ENCODE peak calls at places on chromosomes 1 and 21, in six cellular contexts. U is A549, O is endothelial cell of umbilical vein, N is HepG2, X is GM12878, S is K562. M is an unnamed sample.
A peak's percentile ranks its signal among the peaks of the same experiment; 100 is the strongest.

GRCh38 chr1:10606070-10606469 is 131.3 kb downstream of the PEX14 start:
- DNase-seq in U (no peak), O (no peak), N (no peak), X (no peak), S (no peak), M (no peak)

GRCh38 chr1:172661107-172661506 is 2.2 kb downstream of the FASLG start:
- DNase-seq in U (no peak), O (no peak), N (no peak), X (no peak), S (no peak), M (no peak)

GRCh38 chr1:213389061-213389581 is 338.1 kb downstream of the RPS6KC1 start:
- DNase-seq in U (no peak), O (no peak), N (no peak), X (no peak), S (no peak), M (no peak)

GRCh38 chr1:29414091-29414490 is 177.8 kb downstream of the PTPRU start:
- DNase-seq in U (no peak), O (no peak), N (no peak), X (no peak), S (no peak), M (no peak)

GRCh38 chr1:167083066-167083682 is 7.0 kb downstream of the GPA33 start:
- DNase-seq in U (no peak), O (no peak), N (no peak), X (no peak), S (no peak), M (no peak)

GRCh38 chr1:20093303-20093702 is 23.3 kb downstream of the PLA2G5 start:
- DNase-seq in U (no peak), O (no peak), N (no peak), X (no peak), S (no peak), M (no peak)

GRCh38 chr1:63713627-63714481 is 60.0 kb upstream of the ROR1 start:
- DNase-seq in U (peak; percentile 51), O (no peak), N (no peak), X (no peak), S (no peak), M (no peak)

GRCh38 chr1:232378266-232379041 is 251.5 kb downstream of the SIPA1L2 start:
- DNase-seq in U (no peak), O (no peak), N (no peak), X (no peak), S (no peak), M (no peak)

GRCh38 chr1:146012703-146013565 is 8.6 kb downstream of the HJV start:
- DNase-seq in U (peak; percentile 69), O (peak; percentile 84), N (peak; percentile 63), X (no peak), S (peak; percentile 83), M (peak; percentile 80)

GRCh38 chr1:17161137-17161700 is 42.0 kb upstream of the PADI2 start:
- DNase-seq in U (no peak), O (peak; percentile 14), N (no peak), X (no peak), S (peak; percentile 41), M (peak; percentile 47)

GRCh38 chr21:42042651-42043050 is 28.5 kb upstream of the UMODL1 start:
- DNase-seq in U (no peak), O (no peak), N (no peak), X (no peak), S (no peak), M (no peak)

GRCh38 chr21:44331650-44332306 is 7.4 kb downstream of the CFAP410 start:
- DNase-seq in U (no peak), O (no peak), N (no peak), X (no peak), S (no peak), M (peak; percentile 36)

GRCh38 chr1:28582248-28582615 is 9.8 kb upstream of the RAB42 start:
- DNase-seq in U (peak; percentile 30), O (peak; percentile 66), N (no peak), X (no peak), S (no peak), M (peak; percentile 50)

GRCh38 chr21:36456714-36457399 is 23.1 kb downstream of the CLDN14 start:
- DNase-seq in U (no peak), O (peak; percentile 98), N (no peak), X (no peak), S (no peak), M (no peak)

GRCh38 chr1:20660363-20661234 is 570 bp downstream of the DDOST start:
- DNase-seq in U (no peak), O (no peak), N (no peak), X (no peak), S (peak; percentile 27), M (peak; percentile 32)

GRCh38 chr1:44759077-44759476 is 16.3 kb upstream of the RPS8 start:
- DNase-seq in U (no peak), O (no peak), N (no peak), X (no peak), S (no peak), M (no peak)

GRCh38 chr1:53946252-53947171 is at the start of gene LRRC42:
- DNase-seq in U (peak; percentile 70), O (no peak), N (no peak), X (no peak), S (peak; percentile 91), M (no peak)

GRCh38 chr21:38973552-38973951 is 167.8 kb downstream of the ETS2 start:
- DNase-seq in U (no peak), O (no peak), N (no peak), X (no peak), S (no peak), M (no peak)

GRCh38 chr21:41166947-41167346 is 1.0 kb upstream of the BACE2 start:
- DNase-seq in U (no peak), O (no peak), N (no peak), X (no peak), S (no peak), M (no peak)

GRCh38 chr1:169495050-169495740 is 9.5 kb upstream of the SLC19A2 start:
- DNase-seq in U (no peak), O (no peak), N (no peak), X (no peak), S (no peak), M (no peak)

GRCh38 chr1:67724928-67725560 is 40.0 kb downstream of the GADD45A start:
- DNase-seq in U (no peak), O (peak; percentile 95), N (peak; percentile 63), X (no peak), S (no peak), M (no peak)

GRCh38 chr1:183480971-183481431 is 8.7 kb downstream of the SMG7 start:
- DNase-seq in U (no peak), O (peak; percentile 51), N (no peak), X (peak; percentile 33), S (no peak), M (no peak)

GRCh38 chr21:14526199-14526598 is 19.9 kb downstream of the SAMSN1 start:
- DNase-seq in U (no peak), O (no peak), N (no peak), X (no peak), S (no peak), M (peak; percentile 15)

DNA sequence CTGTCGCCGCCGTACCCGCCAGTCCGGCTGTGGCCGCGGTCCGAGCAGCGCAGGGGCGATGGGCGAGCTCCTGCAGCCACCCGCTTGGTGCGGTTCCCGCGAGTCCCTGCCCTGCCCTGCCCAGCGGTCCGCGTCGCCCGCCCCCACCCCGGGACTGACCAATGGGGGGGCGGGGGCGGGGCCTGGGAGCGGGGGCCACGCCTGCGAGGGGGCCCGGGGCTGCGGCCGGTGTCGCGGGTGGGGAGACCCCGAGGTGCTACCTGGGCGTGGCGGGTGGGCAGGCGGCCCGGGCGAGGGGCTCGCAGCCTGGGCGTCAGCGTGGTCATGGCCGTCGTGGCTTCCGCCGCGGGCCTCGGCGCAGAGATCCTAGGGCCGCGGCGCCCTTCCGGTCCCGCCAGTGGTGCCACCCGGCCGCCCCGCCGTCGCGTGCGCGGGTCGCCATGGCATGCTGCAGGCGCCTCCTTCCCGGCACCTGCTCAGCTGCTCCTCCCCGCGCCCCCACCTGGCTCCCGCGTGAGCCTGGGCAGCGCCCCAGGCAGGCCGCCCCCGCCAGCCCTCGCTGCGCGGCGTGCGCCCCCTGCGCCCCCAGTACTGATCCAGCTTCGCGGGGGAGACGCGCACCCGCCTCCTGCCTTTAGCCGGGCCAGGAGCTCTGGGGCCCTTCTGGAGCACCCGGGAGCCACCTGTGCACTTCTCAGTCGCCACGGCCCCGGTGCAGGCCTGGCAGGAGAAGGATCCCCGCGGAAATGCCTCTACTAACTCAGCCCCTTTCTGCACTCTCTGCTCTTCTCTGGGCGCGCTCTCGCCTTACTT is at the start of gene BMP8B:
- DNase-seq in U (peak; percentile 59), O (no peak), N (no peak), X (no peak), S (peak; percentile 79), M (peak; percentile 81)
- TF ChIP-seq POLR2A in U (peak; percentile 15), O (no peak), N (no peak), X (peak; percentile 73), S (no peak), M (peak; percentile 20)

DNA sequence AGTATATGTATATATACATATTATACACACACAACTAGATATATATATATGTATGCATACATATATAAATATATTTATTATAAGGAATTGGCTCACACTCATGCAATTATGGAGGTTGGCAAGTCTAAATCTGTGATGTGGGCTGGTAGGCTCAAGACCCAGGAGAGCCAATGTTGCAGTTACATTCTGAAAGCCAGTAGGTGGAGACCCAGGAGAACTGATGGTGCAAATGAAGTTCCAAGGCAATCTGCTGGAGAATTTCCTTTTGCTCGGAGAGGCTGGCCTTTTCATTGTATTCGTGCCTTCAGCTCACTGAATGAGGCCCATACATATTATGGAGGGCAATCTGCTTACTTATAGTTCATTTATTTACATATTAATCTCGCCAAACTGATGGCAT is 9.4 kb downstream of the IVL start:
- DNase-seq in U (no peak), O (peak; percentile 29), N (peak; percentile 30), X (no peak), S (peak; percentile 33), M (peak; percentile 33)
- TF ChIP-seq CTCF in U (peak; percentile 10), O (no peak), N (peak; percentile 53), X (no peak), S (peak; percentile 64), M (peak; percentile 38)

DNA sequence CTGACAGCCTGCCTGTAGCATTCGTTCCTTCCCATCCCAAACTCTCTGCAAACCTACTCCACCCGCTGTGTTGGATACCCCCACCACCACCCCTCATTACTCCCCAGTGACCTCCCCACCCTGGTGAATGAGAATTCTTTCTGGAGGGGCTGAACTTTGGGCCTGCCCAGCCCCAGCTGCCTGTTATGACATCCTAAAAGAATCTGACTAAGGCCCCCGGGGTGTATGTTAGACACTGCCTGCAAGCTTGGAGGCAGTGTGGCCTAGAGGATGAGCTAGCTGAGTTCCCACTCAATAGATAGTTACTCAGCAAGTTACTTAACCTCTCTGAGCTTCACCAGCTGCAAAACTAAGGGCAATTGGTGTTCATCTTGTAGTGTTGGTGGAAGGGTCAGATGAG is 110.2 kb upstream of the FGGY start:
- DNase-seq in U (no peak), O (no peak), N (peak; percentile 8), X (no peak), S (no peak), M (no peak)
- TF ChIP-seq MYC in U (no peak), O (no peak), N (no peak), X (no peak), S (no peak), M (no peak)

GRCh38 chr1:155322953-155323728 is 2.4 kb downstream of the RUSC1 start:
- DNase-seq in U (peak; percentile 93), O (peak; percentile 95), N (peak; percentile 91), X (no peak), S (peak; percentile 92), M (peak; percentile 88)

GRCh38 chr1:155323729-155324040 is 3.0 kb downstream of the RUSC1 start:
- DNase-seq in U (peak; percentile 77), O (peak; percentile 94), N (peak; percentile 75), X (no peak), S (peak; percentile 94), M (peak; percentile 91)

GRCh38 chr1:155324717-155325595 is 4.3 kb downstream of the RUSC1 start:
- DNase-seq in U (peak; percentile 88), O (peak; percentile 53), N (peak; percentile 45), X (no peak), S (peak; percentile 72), M (peak; percentile 54)

GRCh38 chr1:155325596-155325893 is 4.9 kb downstream of the RUSC1 start:
- DNase-seq in U (no peak), O (no peak), N (no peak), X (no peak), S (no peak), M (no peak)

GRCh38 chr1:155324041-155324716 is 3.5 kb downstream of the RUSC1 start:
- DNase-seq in U (peak; percentile 98), O (peak; percentile 95), N (peak; percentile 93), X (peak; percentile 84), S (peak; percentile 96), M (peak; percentile 97)
- TF ChIP-seq POLR2A in U (peak; percentile 79), O (peak; percentile 56), N (peak; percentile 61), X (peak; percentile 74), S (peak; percentile 78), M (peak; percentile 24)

M was measured in NB4.